ENCODE peak calls at places on chromosomes 12 and 14, in five cellular contexts. I is fibroblast of lung, E is Daoy, S is AG20443, G is T-helper 2 cell. L is an unnamed sample.

GRCh38 chr12:122991623-122992275 is 11.3 kb downstream of the ARL6IP4 start:
- DNase-seq in I (no peak), E (no peak), S (no peak), G (no peak), L (no peak)

GRCh38 chr12:53709671-53710070 is 17.6 kb downstream of the CALCOCO1 start:
- DNase-seq in I (no peak), E (no peak), S (no peak), G (no peak), L (no peak)

GRCh38 chr14:96762650-96763049 is 34.5 kb upstream of the VRK1 start:
- DNase-seq in I (peak), E (peak), S (peak), G (peak), L (peak)

GRCh38 chr14:77579065-77579464 is 37.4 kb downstream of the SPTLC2 start:
- DNase-seq in I (no peak), E (no peak), S (peak), G (no peak), L (no peak)

GRCh38 chr14:77790566-77791224 is 9.2 kb upstream of the ADCK1 start:
- DNase-seq in I (no peak), E (no peak), S (no peak), G (no peak), L (no peak)

GRCh38 chr12:55933158-55933798 is 2.3 kb downstream of the DGKA start:
- DNase-seq in I (peak), E (peak), S (peak), G (no peak), L (peak)

GRCh38 chr12:4265280-4265679 is 8.3 kb upstream of the CCND2 start:
- DNase-seq in I (no peak), E (peak), S (no peak), G (no peak), L (no peak)

GRCh38 chr12:68591716-68592437 is 18.8 kb upstream of the RAP1B start:
- DNase-seq in I (no peak), E (no peak), S (no peak), G (peak), L (no peak)

GRCh38 chr12:128969480-128970055 is 116.3 kb downstream of the GLT1D1 start:
- DNase-seq in I (no peak), E (peak), S (no peak), G (peak), L (peak)

GRCh38 chr12:101042211-101042610 is 167.8 kb downstream of the SLC5A8 start:
- DNase-seq in I (no peak), E (no peak), S (no peak), G (no peak), L (no peak)

GRCh38 chr12:115103884-115104883 is 420.2 kb upstream of the TBX3 start:
- DNase-seq in I (peak), E (peak), S (no peak), G (no peak), L (peak)

GRCh38 chr12:58156697-58157096 is 215.3 kb downstream of the ATP23 start:
- DNase-seq in I (no peak), E (no peak), S (no peak), G (no peak), L (no peak)

GRCh38 chr14:42322486-42323284 is 716.0 kb downstream of the LRFN5 start:
- DNase-seq in I (no peak), E (no peak), S (no peak), G (no peak), L (no peak)

GRCh38 chr14:83548061-83548839 is 1981.7 kb upstream of the FLRT2 start:
- DNase-seq in I (peak), E (no peak), S (no peak), G (no peak), L (peak)

GRCh38 chr12:113683566-113683965 is 211.9 kb upstream of the LHX5 start:
- DNase-seq in I (no peak), E (no peak), S (no peak), G (no peak), L (no peak)

GRCh38 chr12:127655691-127656090 is 611.3 kb upstream of the TMEM132C start:
- DNase-seq in I (peak), E (peak), S (peak), G (no peak), L (no peak)

GRCh38 chr12:1367331-1367730 is 227.1 kb downstream of the FBXL14 start:
- DNase-seq in I (no peak), E (no peak), S (no peak), G (no peak), L (no peak)

GRCh38 chr12:22215467-22216253 is 118.8 kb downstream of the ST8SIA1 start:
- DNase-seq in I (peak), E (no peak), S (no peak), G (no peak), L (no peak)

GRCh38 chr12:106110626-106111300 is 28.0 kb downstream of the NUAK1 start:
- DNase-seq in I (no peak), E (no peak), S (no peak), G (no peak), L (no peak)

GRCh38 chr12:79983969-79984629 is 49.2 kb upstream of the PPP1R12A start:
- DNase-seq in I (peak), E (peak), S (peak), G (no peak), L (peak)

GRCh38 chr12:16272222-16272621 is 5.3 kb downstream of the SLC15A5 start:
- DNase-seq in I (no peak), E (peak), S (peak), G (no peak), L (no peak)

GRCh38 chr12:72330784-72331183 is 58.6 kb downstream of the TRHDE start:
- DNase-seq in I (no peak), E (no peak), S (no peak), G (no peak), L (no peak)

GRCh38 chr14:53999061-53999488 is 42.5 kb upstream of the BMP4 start:
- DNase-seq in I (peak), E (peak), S (peak), G (no peak), L (peak)

GRCh38 chr12:80033457-80033856 is 65.9 kb upstream of the OTOGL start:
- DNase-seq in I (peak), E (peak), S (peak), G (no peak), L (peak)

L was measured in RPMI7951.